ENCODE peak calls at places on chromosomes 7 and 10, in six cellular contexts. E is SJSA1, K is pancreas, B is uterus, O is PC-3, N is brain microvascular endothelial cell. W is an unnamed sample.
A peak's percentile ranks its signal among the peaks of the same experiment; 100 is the strongest.

GRCh38 chr10:118958984-118959916 is 70.3 kb upstream of the NANOS1 start:
- DNase-seq in E (peak; percentile 40), K (peak; percentile 27), B (peak; percentile 37), O (peak; percentile 79), N (no peak), W (peak; percentile 31)

GRCh38 chr7:154874409-154875113 is 128.4 kb downstream of the PAXIP1 start:
- DNase-seq in E (no peak), K (no peak), B (no peak), O (no peak), N (no peak), W (no peak)

GRCh38 chr10:72096115-72097000 is 8.0 kb upstream of the SPOCK2 start:
- DNase-seq in E (no peak), K (no peak), B (no peak), O (no peak), N (peak; percentile 53), W (no peak)

GRCh38 chr10:4606856-4607636 is 219.0 kb upstream of the AKR1E2 start:
- DNase-seq in E (no peak), K (no peak), B (no peak), O (no peak), N (no peak), W (no peak)

GRCh38 chr7:74134117-74134539 is 40.0 kb upstream of the EIF4H start:
- DNase-seq in E (no peak), K (no peak), B (no peak), O (no peak), N (no peak), W (no peak)

GRCh38 chr7:121204537-121204936 is 124.3 kb upstream of the WNT16 start:
- DNase-seq in E (no peak), K (no peak), B (no peak), O (no peak), N (no peak), W (no peak)

GRCh38 chr7:44288811-44289340 is 36.5 kb downstream of the CAMK2B start:
- DNase-seq in E (peak; percentile 37), K (no peak), B (peak; percentile 7), O (no peak), N (no peak), W (no peak)

GRCh38 chr7:101952355-101953247 is 135.2 kb downstream of the CUX1 start:
- DNase-seq in E (peak; percentile 32), K (no peak), B (peak; percentile 70), O (peak; percentile 84), N (peak; percentile 38), W (no peak)

GRCh38 chr7:8629504-8629903 is 196.1 kb downstream of the NXPH1 start:
- DNase-seq in E (no peak), K (no peak), B (no peak), O (no peak), N (no peak), W (no peak)

GRCh38 chr10:45023426-45023825 is 22.7 kb downstream of the ZNF22 start:
- DNase-seq in E (no peak), K (no peak), B (no peak), O (no peak), N (peak; percentile 8), W (no peak)
- H3K27ac ChIP-seq in E (no peak overlapping the region), K (no peak overlapping the region), B (no peak overlapping the region), O (no peak overlapping the region), N (no peak overlapping the region), W (no peak overlapping the region)

GRCh38 chr7:47884675-47885074 is 63.6 kb downstream of the PKD1L1 start:
- DNase-seq in E (no peak), K (no peak), B (no peak), O (no peak), N (no peak), W (no peak)
- H3K27ac ChIP-seq in E (no peak overlapping the region), K (no peak overlapping the region), B (no peak overlapping the region), O (no peak overlapping the region), N (no peak overlapping the region), W (no peak overlapping the region)

DNA sequence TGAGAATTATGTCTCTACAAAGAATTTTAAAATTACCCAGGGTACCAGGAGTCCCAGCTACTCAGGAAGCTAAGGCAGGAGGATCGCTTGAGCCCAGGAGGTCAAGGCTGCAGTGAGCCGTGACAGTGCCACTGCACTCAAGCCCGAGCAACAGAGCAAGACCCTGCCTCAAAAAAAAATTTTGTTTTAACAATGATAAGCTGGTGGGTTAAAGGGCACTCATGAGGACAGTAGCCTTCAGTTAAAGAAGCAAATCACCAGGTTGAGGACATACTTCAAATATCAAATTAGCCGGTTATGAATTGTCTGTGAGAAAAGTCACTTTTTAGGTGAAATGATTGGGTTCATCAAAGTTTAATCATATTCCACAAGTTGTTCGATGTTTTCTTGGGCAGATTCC is 582.6 kb upstream of the NRP1 start:
- DNase-seq in E (no peak), K (no peak), B (no peak), O (no peak), N (no peak), W (no peak)
- H3K27ac ChIP-seq in E (no peak overlapping the region), K (no peak overlapping the region), B (no peak overlapping the region), O (no peak overlapping the region), N (no peak overlapping the region), W (no peak overlapping the region)

DNA sequence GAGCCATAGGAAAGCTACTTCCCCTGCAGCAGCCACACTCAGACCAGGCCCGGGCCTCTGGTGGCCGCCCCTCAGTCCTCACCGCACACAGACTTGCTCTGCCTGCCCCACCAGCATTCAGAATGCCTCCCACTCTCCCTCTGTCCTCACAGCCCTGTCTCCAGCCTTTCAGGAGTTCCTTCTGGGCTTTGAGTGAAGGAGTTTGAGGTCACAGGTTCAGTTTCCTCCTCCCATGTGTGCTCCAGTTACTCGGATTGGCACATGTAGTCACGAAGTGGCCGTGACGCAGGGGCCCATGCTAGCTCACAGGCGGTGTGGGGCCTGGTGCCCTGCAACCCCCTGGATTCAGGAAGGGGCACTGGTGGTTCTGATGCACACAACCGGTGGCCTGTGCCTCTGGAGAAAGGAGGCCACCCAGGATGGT is 5.3 kb downstream of the ALOX5 start:
- DNase-seq in E (no peak), K (no peak), B (no peak), O (no peak), N (no peak), W (no peak)
- H3K27ac ChIP-seq in E (no peak overlapping the region), K (no peak overlapping the region), B (no peak overlapping the region), O (no peak overlapping the region), N (no peak overlapping the region), W (no peak overlapping the region)

GRCh38 chr10:102775201-102775972 is 31.6 kb downstream of the WBP1L start:
- DNase-seq in E (no peak), K (peak; percentile 26), B (peak; percentile 75), O (no peak), N (no peak), W (no peak)
- H3K27ac ChIP-seq in E (peak overlapping the region; percentile 72), K (no peak overlapping the region), B (peak overlapping the region; percentile 89), O (no peak overlapping the region), N (peak overlapping the region; percentile 99), W (peak overlapping the region; percentile 83)

DNA sequence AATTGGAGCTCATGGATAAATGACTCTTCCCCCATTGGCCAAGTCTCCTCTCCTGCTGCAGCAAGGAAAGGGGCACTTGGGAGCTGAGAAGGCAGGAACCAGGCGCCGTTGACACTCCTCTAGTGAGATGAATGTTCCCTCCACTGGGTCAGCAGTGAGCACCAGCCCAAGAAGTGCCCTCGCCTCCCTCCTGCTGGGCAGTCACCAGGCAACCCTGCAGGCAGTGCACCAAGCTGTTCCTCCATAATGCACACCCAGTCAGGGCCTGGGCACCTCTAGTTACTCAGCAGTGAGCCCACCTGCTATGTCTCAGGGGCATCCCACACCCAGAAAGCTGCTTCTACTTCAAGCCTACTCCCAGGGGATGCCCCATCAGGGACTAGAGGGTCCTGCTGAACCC is 84.3 kb downstream of the KCNMA1 start:
- DNase-seq in E (no peak), K (no peak), B (no peak), O (no peak), N (no peak), W (no peak)
- H3K27ac ChIP-seq in E (no peak overlapping the region), K (no peak overlapping the region), B (peak overlapping the region; percentile 28), O (no peak overlapping the region), N (no peak overlapping the region), W (no peak overlapping the region)

GRCh38 chr10:29634764-29635625 is at the start of gene SVIL:
- DNase-seq in E (no peak), K (no peak), B (peak; percentile 93), O (peak; percentile 33), N (peak; percentile 92), W (no peak)
- H3K27ac ChIP-seq in E (peak within 1 kb of the TSS; percentile 69), K (no peak within 1 kb of the TSS), B (peak within 1 kb of the TSS; percentile 88), O (peak within 1 kb of the TSS; percentile 99), N (peak within 1 kb of the TSS; percentile 95), W (peak within 1 kb of the TSS; percentile 96)

W was measured in epithelial cell of prostate.